ENCODE peak calls at places on chromosomes 4 and X, in five cellular contexts. One of them, this sample, is unnamed.

GRCh38 chrX:121052122-121052521 is 4.7 kb downstream of the GLUD2 start:
- DNase-seq in GM12865: no peak
- DNase-seq in HS-5: no peak
- DNase-seq in ACHN: no peak
- DNase-seq in central memory CD4-positive, alpha-beta T cell: no peak
- DNase-seq in this sample: no peak

GRCh38 chrX:10496345-10496965 is 123.9 kb downstream of the MID1 start:
- DNase-seq in GM12865: no peak
- DNase-seq in HS-5: no peak
- DNase-seq in ACHN: no peak
- DNase-seq in central memory CD4-positive, alpha-beta T cell: no peak
- DNase-seq in this sample: no peak

GRCh38 chr4:145011636-145012035 is 86.4 kb downstream of the ANAPC10 start:
- DNase-seq in GM12865: no peak
- DNase-seq in HS-5: no peak
- DNase-seq in ACHN: no peak
- DNase-seq in central memory CD4-positive, alpha-beta T cell: no peak
- DNase-seq in this sample: no peak

GRCh38 chr4:48635310-48635709 is 144.8 kb downstream of the FRYL start:
- DNase-seq in GM12865: peak; percentile 11
- DNase-seq in HS-5: no peak
- DNase-seq in ACHN: peak; percentile 20
- DNase-seq in central memory CD4-positive, alpha-beta T cell: no peak
- DNase-seq in this sample: no peak

GRCh38 chr4:157270552-157270951 is 50.0 kb downstream of the GRIA2 start:
- DNase-seq in GM12865: no peak
- DNase-seq in HS-5: no peak
- DNase-seq in ACHN: no peak
- DNase-seq in central memory CD4-positive, alpha-beta T cell: no peak
- DNase-seq in this sample: no peak

GRCh38 chrX:125404667-125405160 is 85.0 kb downstream of the TEX13C start:
- DNase-seq in GM12865: no peak
- DNase-seq in HS-5: no peak
- DNase-seq in ACHN: no peak
- DNase-seq in central memory CD4-positive, alpha-beta T cell: no peak
- DNase-seq in this sample: no peak

GRCh38 chrX:129791961-129792570 is 12.3 kb downstream of the SASH3 start:
- DNase-seq in GM12865: no peak
- DNase-seq in HS-5: no peak
- DNase-seq in ACHN: no peak
- DNase-seq in central memory CD4-positive, alpha-beta T cell: no peak
- DNase-seq in this sample: no peak

GRCh38 chr4:39714171-39714570 is 16.2 kb downstream of the UBE2K start:
- DNase-seq in GM12865: no peak
- DNase-seq in HS-5: no peak
- DNase-seq in ACHN: no peak
- DNase-seq in central memory CD4-positive, alpha-beta T cell: no peak
- DNase-seq in this sample: no peak

GRCh38 chr4:54587516-54587915 is 70.2 kb upstream of the KIT start:
- DNase-seq in GM12865: no peak
- DNase-seq in HS-5: no peak
- DNase-seq in ACHN: no peak
- DNase-seq in central memory CD4-positive, alpha-beta T cell: no peak
- DNase-seq in this sample: no peak

GRCh38 chrX:1215123-1215823 is 2.8 kb upstream of the CRLF2 start:
- DNase-seq in GM12865: peak; percentile 75
- DNase-seq in HS-5: no peak
- DNase-seq in ACHN: no peak
- DNase-seq in central memory CD4-positive, alpha-beta T cell: no peak
- DNase-seq in this sample: no peak

GRCh38 chr4:176767183-176767582 is 25.5 kb downstream of the VEGFC start:
- DNase-seq in GM12865: no peak
- DNase-seq in HS-5: no peak
- DNase-seq in ACHN: no peak
- DNase-seq in central memory CD4-positive, alpha-beta T cell: no peak
- DNase-seq in this sample: no peak

GRCh38 chrX:31807165-31807564 is 735.3 kb upstream of the FTHL17 start:
- DNase-seq in GM12865: no peak
- DNase-seq in HS-5: no peak
- DNase-seq in ACHN: no peak
- DNase-seq in central memory CD4-positive, alpha-beta T cell: no peak
- DNase-seq in this sample: no peak

GRCh38 chr4:147831452-147832192 is 99.7 kb downstream of the ARHGAP10 start:
- DNase-seq in GM12865: no peak
- DNase-seq in HS-5: peak; percentile 84
- DNase-seq in ACHN: peak; percentile 84
- DNase-seq in central memory CD4-positive, alpha-beta T cell: no peak
- DNase-seq in this sample: peak; percentile 26

GRCh38 chr4:99447079-99447478 is 11.9 kb upstream of the ADH7 start:
- DNase-seq in GM12865: peak; percentile 29
- DNase-seq in HS-5: no peak
- DNase-seq in ACHN: peak; percentile 59
- DNase-seq in central memory CD4-positive, alpha-beta T cell: no peak
- DNase-seq in this sample: peak; percentile 11

GRCh38 chr4:189285377-189285776 is 655.3 kb upstream of the FRG1 start:
- DNase-seq in GM12865: no peak
- DNase-seq in HS-5: no peak
- DNase-seq in ACHN: no peak
- DNase-seq in central memory CD4-positive, alpha-beta T cell: no peak
- DNase-seq in this sample: no peak

GRCh38 chrX:30906726-30907125 is 17.7 kb upstream of the TAB3 start:
- DNase-seq in GM12865: no peak
- DNase-seq in HS-5: peak; percentile 50
- DNase-seq in ACHN: peak; percentile 11
- DNase-seq in central memory CD4-positive, alpha-beta T cell: no peak
- DNase-seq in this sample: no peak

GRCh38 chr4:54433686-54434085 is 204.6 kb downstream of the PDGFRA start:
- DNase-seq in GM12865: peak; percentile 50
- DNase-seq in HS-5: no peak
- DNase-seq in ACHN: peak; percentile 27
- DNase-seq in central memory CD4-positive, alpha-beta T cell: no peak
- DNase-seq in this sample: no peak

GRCh38 chrX:45154033-45154360 is 46.7 kb downstream of the DIPK2B start:
- DNase-seq in GM12865: no peak
- DNase-seq in HS-5: no peak
- DNase-seq in ACHN: no peak
- DNase-seq in central memory CD4-positive, alpha-beta T cell: no peak
- DNase-seq in this sample: no peak

GRCh38 chr4:118557298-118557851 is 127.8 kb upstream of the METTL14 start:
- DNase-seq in GM12865: peak; percentile 32
- DNase-seq in HS-5: peak; percentile 29
- DNase-seq in ACHN: peak; percentile 22
- DNase-seq in central memory CD4-positive, alpha-beta T cell: no peak
- DNase-seq in this sample: peak; percentile 39

GRCh38 chrX:136765957-136766356 is 14.8 kb downstream of the ARHGEF6 start:
- DNase-seq in GM12865: no peak
- DNase-seq in HS-5: no peak
- DNase-seq in ACHN: no peak
- DNase-seq in central memory CD4-positive, alpha-beta T cell: no peak
- DNase-seq in this sample: no peak

GRCh38 chr4:57110635-57111546 is 706 bp upstream of the IGFBP7 start:
- DNase-seq in GM12865: peak; percentile 44
- DNase-seq in HS-5: no peak
- DNase-seq in ACHN: peak; percentile 59
- DNase-seq in central memory CD4-positive, alpha-beta T cell: no peak
- DNase-seq in this sample: no peak

GRCh38 chrX:17629011-17629410 is 108.3 kb upstream of the SCML1 start:
- DNase-seq in GM12865: no peak
- DNase-seq in HS-5: no peak
- DNase-seq in ACHN: no peak
- DNase-seq in central memory CD4-positive, alpha-beta T cell: no peak
- DNase-seq in this sample: no peak

GRCh38 chrX:40468033-40468979 is 112.5 kb upstream of the ATP6AP2 start:
- DNase-seq in GM12865: peak; percentile 79
- DNase-seq in HS-5: no peak
- DNase-seq in ACHN: peak; percentile 38
- DNase-seq in central memory CD4-positive, alpha-beta T cell: peak; percentile 17
- DNase-seq in this sample: peak; percentile 73

GRCh38 chr4:159018062-159018629 is 84.7 kb upstream of the RAPGEF2 start:
- DNase-seq in GM12865: peak; percentile 85
- DNase-seq in HS-5: no peak
- DNase-seq in ACHN: no peak
- DNase-seq in central memory CD4-positive, alpha-beta T cell: no peak
- DNase-seq in this sample: no peak

GRCh38 chr4:169070071-169070894 is 60.2 kb upstream of the CBR4 start:
- DNase-seq in GM12865: no peak
- DNase-seq in HS-5: no peak
- DNase-seq in ACHN: no peak
- DNase-seq in central memory CD4-positive, alpha-beta T cell: no peak
- DNase-seq in this sample: peak; percentile 84